ENCODE peak calls at places on chromosomes 7 and 10, in six cellular contexts. D, G, E, B, Y and U are unnamed samples.
A peak's percentile ranks its signal among the peaks of the same experiment; 100 is the strongest.

GRCh38 chr7:7292608-7293007 is 110.3 kb downstream of the C1GALT1 start:
- DNase-seq in D (no peak), G (no peak), E (no peak), B (no peak), Y (no peak), U (no peak)

GRCh38 chr10:61931620-61932332 is 30.3 kb downstream of the ARID5B start:
- DNase-seq in D (no peak), G (no peak), E (no peak), B (no peak), Y (no peak), U (no peak)

GRCh38 chr10:68804692-68805091 is 22.6 kb upstream of the STOX1 start:
- DNase-seq in D (no peak), G (no peak), E (no peak), B (no peak), Y (no peak), U (no peak)

GRCh38 chr10:26780106-26780792 is 80.5 kb downstream of the ABI1 start:
- DNase-seq in D (no peak), G (no peak), E (no peak), B (no peak), Y (no peak), U (no peak)

GRCh38 chr7:157817433-157817832 is 480.6 kb downstream of the DNAJB6 start:
- DNase-seq in D (no peak), G (no peak), E (no peak), B (no peak), Y (no peak), U (no peak)

GRCh38 chr7:140667476-140667875 is 5.3 kb upstream of the ADCK2 start:
- DNase-seq in D (no peak), G (no peak), E (no peak), B (no peak), Y (no peak), U (no peak)

GRCh38 chr10:124657806-124658205 is 86.4 kb downstream of the FAM53B start:
- DNase-seq in D (no peak), G (no peak), E (peak; percentile 30), B (no peak), Y (peak; percentile 31), U (no peak)

GRCh38 chr7:36287371-36288241 is 102.1 kb upstream of the ANLN start:
- DNase-seq in D (no peak), G (no peak), E (no peak), B (no peak), Y (no peak), U (no peak)

GRCh38 chr7:116148108-116148507 is 62.2 kb upstream of the TES start:
- DNase-seq in D (no peak), G (no peak), E (no peak), B (no peak), Y (no peak), U (no peak)

GRCh38 chr10:26437637-26438461 is at the start of gene APBB1IP:
- DNase-seq in D (peak; percentile 12), G (no peak), E (peak; percentile 18), B (peak; percentile 60), Y (peak; percentile 4), U (peak; percentile 46)

GRCh38 chr7:17462059-17462695 is 163.7 kb downstream of the AHR start:
- DNase-seq in D (no peak), G (no peak), E (no peak), B (no peak), Y (peak; percentile 39), U (no peak)

GRCh38 chr10:16304311-16304710 is 132.5 kb upstream of the PTER start:
- DNase-seq in D (no peak), G (no peak), E (no peak), B (no peak), Y (no peak), U (no peak)

GRCh38 chr10:75508239-75508813 is 76.9 kb downstream of the LRMDA start:
- DNase-seq in D (no peak), G (no peak), E (no peak), B (no peak), Y (peak; percentile 51), U (no peak)